ENCODE peak calls at places on chromosome 14, in four cellular contexts. One of them, this sample, is unnamed.

GRCh38 chr14:68412505-68413496 is 380.1 kb downstream of the ZFP36L1 start:
- DNase-seq in left ventricle myocardium inferior: no peak
- DNase-seq in Karpas-422: no peak
- DNase-seq in pancreas: no peak
- DNase-seq in this sample: no peak

GRCh38 chr14:54108481-54109471 is 152.2 kb upstream of the BMP4 start:
- DNase-seq in left ventricle myocardium inferior: no peak
- DNase-seq in Karpas-422: no peak
- DNase-seq in pancreas: no peak
- DNase-seq in this sample: no peak

GRCh38 chr14:100076630-100077029 is 11.4 kb downstream of the EVL start:
- DNase-seq in pancreas: peak
- DNase-seq in Karpas-422: no peak
- DNase-seq in left ventricle myocardium inferior: peak
- DNase-seq in this sample: no peak

GRCh38 chr14:69850086-69850735 is 29.0 kb upstream of the SMOC1 start:
- DNase-seq in Karpas-422: no peak
- DNase-seq in pancreas: no peak
- DNase-seq in left ventricle myocardium inferior: no peak
- DNase-seq in this sample: no peak

GRCh38 chr14:102666635-102667034 is 74.2 kb downstream of the RCOR1 start:
- DNase-seq in pancreas: no peak
- DNase-seq in left ventricle myocardium inferior: no peak
- DNase-seq in Karpas-422: no peak
- DNase-seq in this sample: no peak

GRCh38 chr14:79802096-79802495 is 409.2 kb downstream of the DIO2 start:
- DNase-seq in Karpas-422: no peak
- DNase-seq in left ventricle myocardium inferior: no peak
- DNase-seq in pancreas: no peak
- DNase-seq in this sample: no peak

GRCh38 chr14:99757331-99758070 is 35.7 kb upstream of the EML1 start:
- DNase-seq in Karpas-422: no peak
- DNase-seq in pancreas: no peak
- DNase-seq in left ventricle myocardium inferior: no peak
- DNase-seq in this sample: no peak

GRCh38 chr14:96090441-96091148 is 51.4 kb downstream of the C14orf132 start:
- DNase-seq in left ventricle myocardium inferior: peak
- DNase-seq in pancreas: no peak
- DNase-seq in Karpas-422: peak
- DNase-seq in this sample: peak

GRCh38 chr14:68780358-68781160 is 12.3 kb downstream of the ZFP36L1 start:
- DNase-seq in left ventricle myocardium inferior: peak
- DNase-seq in pancreas: peak
- DNase-seq in Karpas-422: no peak
- DNase-seq in this sample: peak

GRCh38 chr14:69812725-69813124 is 15.7 kb upstream of the SLC10A1 start:
- DNase-seq in Karpas-422: peak
- DNase-seq in left ventricle myocardium inferior: no peak
- DNase-seq in pancreas: no peak
- DNase-seq in this sample: no peak

GRCh38 chr14:99120147-99121026 is 151.6 kb downstream of the BCL11B start:
- DNase-seq in Karpas-422: no peak
- DNase-seq in pancreas: no peak
- DNase-seq in left ventricle myocardium inferior: no peak
- DNase-seq in this sample: peak

GRCh38 chr14:83556746-83557460 is 1973.0 kb upstream of the FLRT2 start:
- DNase-seq in Karpas-422: no peak
- DNase-seq in pancreas: no peak
- DNase-seq in left ventricle myocardium inferior: no peak
- DNase-seq in this sample: no peak

GRCh38 chr14:50974118-50974517 is 29.8 kb upstream of the PYGL start:
- DNase-seq in Karpas-422: no peak
- DNase-seq in pancreas: no peak
- DNase-seq in left ventricle myocardium inferior: no peak
- DNase-seq in this sample: no peak

GRCh38 chr14:50527970-50528369 is 4.4 kb downstream of the MAP4K5 start:
- DNase-seq in Karpas-422: no peak
- DNase-seq in pancreas: no peak
- DNase-seq in left ventricle myocardium inferior: no peak
- DNase-seq in this sample: no peak

GRCh38 chr14:25431211-25432076 is 381.5 kb upstream of the STXBP6 start:
- DNase-seq in pancreas: no peak
- DNase-seq in left ventricle myocardium inferior: no peak
- DNase-seq in Karpas-422: peak
- DNase-seq in this sample: no peak

GRCh38 chr14:101665478-101666078 is 95.9 kb upstream of the PPP2R5C start:
- DNase-seq in Karpas-422: peak
- DNase-seq in pancreas: no peak
- DNase-seq in left ventricle myocardium inferior: no peak
- DNase-seq in this sample: no peak

GRCh38 chr14:86464386-86464785 is 934.4 kb downstream of the FLRT2 start:
- DNase-seq in Karpas-422: no peak
- DNase-seq in pancreas: no peak
- DNase-seq in left ventricle myocardium inferior: no peak
- DNase-seq in this sample: no peak

GRCh38 chr14:99627100-99627499 is 17.8 kb upstream of the HHIPL1 start:
- DNase-seq in left ventricle myocardium inferior: no peak
- DNase-seq in pancreas: no peak
- DNase-seq in Karpas-422: no peak
- DNase-seq in this sample: no peak

GRCh38 chr14:99441157-99441870 is 39.3 kb downstream of the SETD3 start:
- DNase-seq in left ventricle myocardium inferior: no peak
- DNase-seq in Karpas-422: no peak
- DNase-seq in pancreas: no peak
- DNase-seq in this sample: no peak

GRCh38 chr14:22465201-22465835 is 123.7 kb downstream of the DAD1 start:
- DNase-seq in pancreas: no peak
- DNase-seq in left ventricle myocardium inferior: no peak
- DNase-seq in Karpas-422: no peak
- DNase-seq in this sample: no peak

GRCh38 chr14:78417532-78417931 is 247.4 kb downstream of the NRXN3 start:
- DNase-seq in Karpas-422: no peak
- DNase-seq in left ventricle myocardium inferior: no peak
- DNase-seq in pancreas: no peak
- DNase-seq in this sample: no peak
- H3K4me3 ChIP-seq in Karpas-422: no peak
- H3K4me3 ChIP-seq in left ventricle myocardium inferior: no peak
- H3K4me3 ChIP-seq in pancreas: no peak
- H3K4me3 ChIP-seq in this sample: no peak

GRCh38 chr14:105410642-105411016 is 9.0 kb upstream of the MTA1 start:
- DNase-seq in Karpas-422: no peak
- DNase-seq in left ventricle myocardium inferior: no peak
- DNase-seq in pancreas: no peak
- DNase-seq in this sample: no peak
- H3K4me3 ChIP-seq in Karpas-422: no peak
- H3K4me3 ChIP-seq in left ventricle myocardium inferior: peak
- H3K4me3 ChIP-seq in pancreas: peak
- H3K4me3 ChIP-seq in this sample: peak

DNA sequence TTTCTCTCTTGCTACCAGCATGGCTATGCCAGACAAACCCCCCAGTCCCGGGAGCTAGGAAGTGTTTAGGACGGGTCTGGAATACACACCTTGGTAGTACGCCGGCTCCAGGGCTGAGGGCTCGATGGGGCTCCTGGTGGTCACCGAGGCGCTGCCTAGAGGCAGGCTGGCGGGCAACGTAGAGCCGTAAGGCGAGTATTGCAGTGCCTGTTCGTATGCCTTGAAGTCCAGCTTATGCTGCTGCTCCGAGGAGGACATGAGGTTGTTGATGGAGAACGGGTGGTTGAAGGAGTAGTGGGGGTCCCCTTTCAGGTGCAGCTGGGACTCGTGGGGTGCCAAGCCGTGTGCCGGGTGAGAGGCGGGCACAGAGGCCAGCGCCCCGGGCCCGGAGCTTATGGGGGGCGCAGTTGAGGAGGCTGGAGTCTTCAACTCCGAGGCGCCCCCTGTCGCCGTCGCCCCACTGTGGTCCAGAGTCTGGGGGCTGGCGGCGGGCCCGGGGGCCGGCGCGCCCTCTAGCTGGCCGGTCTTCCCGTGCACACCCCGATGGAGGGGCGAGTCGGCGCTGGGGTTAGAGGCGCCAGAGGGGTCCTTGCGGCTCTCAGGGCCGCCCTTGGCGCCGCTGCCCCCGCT is 3.6 kb downstream of the FOXA1 start:
- DNase-seq in Karpas-422: no peak
- DNase-seq in pancreas: no peak
- DNase-seq in left ventricle myocardium inferior: no peak
- DNase-seq in this sample: no peak
- H3K4me3 ChIP-seq in Karpas-422: no peak
- H3K4me3 ChIP-seq in pancreas: no peak
- H3K4me3 ChIP-seq in left ventricle myocardium inferior: no peak
- H3K4me3 ChIP-seq in this sample: peak

GRCh38 chr14:89241934-89242670 is 174.9 kb downstream of the FOXN3 start:
- DNase-seq in Karpas-422: peak
- DNase-seq in pancreas: no peak
- DNase-seq in left ventricle myocardium inferior: no peak
- DNase-seq in this sample: no peak
- H3K4me3 ChIP-seq in Karpas-422: no peak
- H3K4me3 ChIP-seq in pancreas: no peak
- H3K4me3 ChIP-seq in left ventricle myocardium inferior: no peak
- H3K4me3 ChIP-seq in this sample: no peak

GRCh38 chr14:89427426-89428162 is 10.6 kb upstream of the FOXN3 start:
- DNase-seq in pancreas: no peak
- DNase-seq in left ventricle myocardium inferior: no peak
- DNase-seq in Karpas-422: no peak
- DNase-seq in this sample: no peak

GRCh38 chr14:89428163-89428523 is 11.1 kb upstream of the FOXN3 start:
- DNase-seq in pancreas: no peak
- DNase-seq in Karpas-422: no peak
- DNase-seq in left ventricle myocardium inferior: no peak
- DNase-seq in this sample: no peak

GRCh38 chr14:89428556-89429196 is 11.6 kb upstream of the FOXN3 start:
- DNase-seq in pancreas: no peak
- DNase-seq in Karpas-422: no peak
- DNase-seq in left ventricle myocardium inferior: no peak
- DNase-seq in this sample: peak

GRCh38 chr14:89430271-89430620 is 13.2 kb upstream of the FOXN3 start:
- DNase-seq in Karpas-422: no peak
- DNase-seq in left ventricle myocardium inferior: no peak
- DNase-seq in pancreas: no peak
- DNase-seq in this sample: no peak

GRCh38 chr14:89429206-89430091 is 12.4 kb upstream of the FOXN3 start:
- DNase-seq in left ventricle myocardium inferior: no peak
- DNase-seq in Karpas-422: no peak
- DNase-seq in pancreas: no peak
- DNase-seq in this sample: no peak
- H3K4me3 ChIP-seq in left ventricle myocardium inferior: peak
- H3K4me3 ChIP-seq in Karpas-422: peak
- H3K4me3 ChIP-seq in pancreas: peak
- H3K4me3 ChIP-seq in this sample: peak

GRCh38 chr14:61704554-61704953 is 9.2 kb downstream of the HIF1A start:
- DNase-seq in Karpas-422: no peak
- DNase-seq in pancreas: no peak
- DNase-seq in left ventricle myocardium inferior: no peak
- DNase-seq in this sample: no peak
- H3K4me3 ChIP-seq in Karpas-422: no peak
- H3K4me3 ChIP-seq in pancreas: no peak
- H3K4me3 ChIP-seq in left ventricle myocardium inferior: no peak
- H3K4me3 ChIP-seq in this sample: no peak

DNA sequence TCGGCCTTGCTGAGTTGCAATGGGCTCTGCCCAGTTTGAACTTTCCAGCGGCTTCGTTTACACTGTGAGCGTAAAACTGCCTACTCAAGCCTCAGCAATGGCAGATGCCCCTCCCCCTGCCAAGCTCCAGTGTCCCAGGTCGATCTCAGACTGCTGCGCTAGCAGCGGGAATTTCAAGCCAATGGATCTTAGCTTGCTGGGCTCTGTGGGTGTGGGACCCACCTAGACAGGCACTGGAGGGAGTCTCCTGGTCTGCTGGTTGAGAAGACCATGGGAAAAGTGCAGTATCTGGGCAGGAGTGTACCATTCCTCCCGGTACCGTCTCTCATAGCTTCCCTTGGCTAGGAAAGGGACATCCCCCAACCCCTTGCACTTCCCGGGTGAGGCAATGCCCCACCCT is 88.2 kb downstream of the KLHL28 start:
- DNase-seq in left ventricle myocardium inferior: no peak
- DNase-seq in pancreas: no peak
- DNase-seq in Karpas-422: no peak
- DNase-seq in this sample: no peak
- H3K4me3 ChIP-seq in left ventricle myocardium inferior: no peak
- H3K4me3 ChIP-seq in pancreas: no peak
- H3K4me3 ChIP-seq in Karpas-422: no peak
- H3K4me3 ChIP-seq in this sample: no peak

GRCh38 chr14:104205781-104206180 is 67.4 kb downstream of the KIF26A start:
- DNase-seq in pancreas: no peak
- DNase-seq in Karpas-422: no peak
- DNase-seq in left ventricle myocardium inferior: no peak
- DNase-seq in this sample: no peak

GRCh38 chr14:104203071-104203425 is 64.7 kb downstream of the KIF26A start:
- DNase-seq in pancreas: no peak
- DNase-seq in left ventricle myocardium inferior: no peak
- DNase-seq in Karpas-422: no peak
- DNase-seq in this sample: no peak

GRCh38 chr14:104204660-104205149 is 66.3 kb downstream of the KIF26A start:
- DNase-seq in left ventricle myocardium inferior: no peak
- DNase-seq in pancreas: no peak
- DNase-seq in Karpas-422: no peak
- DNase-seq in this sample: no peak

GRCh38 chr14:104207142-104207845 is 68.9 kb downstream of the KIF26A start:
- DNase-seq in left ventricle myocardium inferior: no peak
- DNase-seq in pancreas: no peak
- DNase-seq in Karpas-422: no peak
- DNase-seq in this sample: no peak

DNA sequence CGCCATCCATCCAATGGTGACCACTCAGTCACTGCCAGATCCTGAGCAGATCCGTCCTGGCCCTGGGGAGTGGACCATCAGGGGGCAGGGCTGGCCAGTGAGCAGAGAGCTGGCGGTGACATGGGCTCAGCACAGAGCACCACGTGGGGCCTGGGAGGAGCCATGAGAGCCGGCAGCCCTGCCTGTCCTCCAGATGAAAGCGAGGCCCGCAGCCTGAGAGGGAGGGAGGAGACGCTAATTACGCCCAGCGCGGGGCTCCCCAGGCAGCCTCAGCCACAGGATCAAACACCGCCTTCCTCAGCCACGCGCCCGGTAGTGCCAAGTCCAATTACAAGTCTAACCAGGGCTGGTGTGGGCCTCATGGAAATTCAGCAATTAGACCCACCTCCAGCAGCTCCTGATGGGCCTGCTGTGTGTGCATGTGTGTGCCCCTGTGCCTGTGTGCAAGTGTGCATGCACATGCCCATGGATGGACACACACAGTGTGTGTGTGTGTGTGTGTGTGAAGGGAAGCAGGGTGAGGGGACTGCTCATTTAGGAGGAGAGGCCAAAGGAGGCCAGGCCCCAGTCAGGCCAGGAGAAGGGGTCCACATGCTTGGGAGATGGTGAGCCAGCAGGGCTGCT is 68.0 kb downstream of the KIF26A start:
- DNase-seq in pancreas: no peak
- DNase-seq in Karpas-422: no peak
- DNase-seq in left ventricle myocardium inferior: no peak
- DNase-seq in this sample: no peak
- H3K4me3 ChIP-seq in pancreas: no peak
- H3K4me3 ChIP-seq in Karpas-422: no peak
- H3K4me3 ChIP-seq in left ventricle myocardium inferior: no peak
- H3K4me3 ChIP-seq in this sample: no peak

This sample was measured in breast epithelium.